ENCODE peak calls at places on chromosome 5, in nine cellular contexts. One of them, this sample, is unnamed. For H3K9me2, the result is how much of the 10 kb centered on the place peaks cover.

GRCh38 chr5:74632947-74633356 is 7.6 kb downstream of the ENC1 start:
- DNase-seq in GM23248: peak
- DNase-seq in PC-3: peak
- DNase-seq in OCI-LY7: no peak
- DNase-seq in Karpas-422: no peak
- DNase-seq in SK-N-SH: no peak
- DNase-seq in PC-9: peak
- DNase-seq in GM23338: no peak
- DNase-seq in HCT116: peak
- DNase-seq in this sample: no peak

GRCh38 chr5:113663879-113664278 is 150.4 kb downstream of the YTHDC2 start:
- DNase-seq in PC-3: peak
- DNase-seq in GM23338: peak
- DNase-seq in SK-N-SH: peak
- DNase-seq in Karpas-422: peak
- DNase-seq in HCT116: peak
- DNase-seq in GM23248: peak
- DNase-seq in PC-9: no peak
- DNase-seq in OCI-LY7: peak
- DNase-seq in this sample: peak

GRCh38 chr5:155700333-155700732 is 626.6 kb upstream of the SGCD start:
- DNase-seq in PC-9: no peak
- DNase-seq in GM23248: peak
- DNase-seq in SK-N-SH: no peak
- DNase-seq in OCI-LY7: peak
- DNase-seq in HCT116: no peak
- DNase-seq in GM23338: peak
- DNase-seq in Karpas-422: peak
- DNase-seq in PC-3: no peak
- DNase-seq in this sample: peak

GRCh38 chr5:178149199-178149932 is 4.3 kb downstream of the NHP2 start:
- DNase-seq in GM23248: peak
- DNase-seq in PC-3: no peak
- DNase-seq in HCT116: no peak
- DNase-seq in SK-N-SH: no peak
- DNase-seq in OCI-LY7: no peak
- DNase-seq in PC-9: no peak
- DNase-seq in GM23338: peak
- DNase-seq in Karpas-422: no peak
- DNase-seq in this sample: no peak

GRCh38 chr5:171830686-171831085 is 45.1 kb downstream of the SMIM23 start:
- DNase-seq in PC-9: no peak
- DNase-seq in Karpas-422: no peak
- DNase-seq in SK-N-SH: no peak
- DNase-seq in HCT116: no peak
- DNase-seq in PC-3: no peak
- DNase-seq in GM23338: no peak
- DNase-seq in OCI-LY7: no peak
- DNase-seq in GM23248: no peak
- DNase-seq in this sample: no peak

GRCh38 chr5:142544946-142545652 is 140.8 kb downstream of the FGF1 start:
- DNase-seq in SK-N-SH: no peak
- DNase-seq in GM23338: no peak
- DNase-seq in PC-9: no peak
- DNase-seq in GM23248: peak
- DNase-seq in PC-3: no peak
- DNase-seq in Karpas-422: no peak
- DNase-seq in HCT116: no peak
- DNase-seq in OCI-LY7: no peak
- DNase-seq in this sample: no peak

GRCh38 chr5:145668714-145669113 is 166.4 kb downstream of the PRELID2 start:
- DNase-seq in GM23248: no peak
- DNase-seq in GM23338: no peak
- DNase-seq in HCT116: no peak
- DNase-seq in OCI-LY7: no peak
- DNase-seq in PC-3: peak
- DNase-seq in PC-9: no peak
- DNase-seq in SK-N-SH: no peak
- DNase-seq in Karpas-422: no peak
- DNase-seq in this sample: no peak

GRCh38 chr5:72067682-72068470 is 39.4 kb upstream of the MAP1B start:
- DNase-seq in Karpas-422: no peak
- DNase-seq in GM23248: peak
- DNase-seq in PC-3: peak
- DNase-seq in PC-9: peak
- DNase-seq in HCT116: peak
- DNase-seq in GM23338: no peak
- DNase-seq in OCI-LY7: no peak
- DNase-seq in SK-N-SH: no peak
- DNase-seq in this sample: no peak

GRCh38 chr5:33313150-33313549 is 127.6 kb upstream of the TARS1 start:
- DNase-seq in PC-9: peak
- DNase-seq in OCI-LY7: no peak
- DNase-seq in GM23338: peak
- DNase-seq in HCT116: peak
- DNase-seq in GM23248: peak
- DNase-seq in PC-3: peak
- DNase-seq in Karpas-422: no peak
- DNase-seq in SK-N-SH: no peak
- DNase-seq in this sample: no peak

GRCh38 chr5:12016149-12016740 is 112.0 kb upstream of the CTNND2 start:
- DNase-seq in GM23338: peak
- DNase-seq in SK-N-SH: no peak
- DNase-seq in PC-9: no peak
- DNase-seq in OCI-LY7: no peak
- DNase-seq in GM23248: no peak
- DNase-seq in PC-3: peak
- DNase-seq in Karpas-422: no peak
- DNase-seq in HCT116: no peak
- DNase-seq in this sample: no peak

GRCh38 chr5:72441861-72442540 is 65.2 kb downstream of the ZNF366 start:
- DNase-seq in PC-3: peak
- DNase-seq in PC-9: peak
- DNase-seq in HCT116: peak
- DNase-seq in GM23248: peak
- DNase-seq in GM23338: no peak
- DNase-seq in OCI-LY7: no peak
- DNase-seq in Karpas-422: no peak
- DNase-seq in SK-N-SH: no peak
- DNase-seq in this sample: no peak

GRCh38 chr5:164300295-164300694 is 794.9 kb downstream of the MAT2B start:
- DNase-seq in GM23248: no peak
- DNase-seq in SK-N-SH: no peak
- DNase-seq in OCI-LY7: no peak
- DNase-seq in PC-9: no peak
- DNase-seq in Karpas-422: no peak
- DNase-seq in GM23338: no peak
- DNase-seq in HCT116: no peak
- DNase-seq in PC-3: no peak
- DNase-seq in this sample: no peak

GRCh38 chr5:164301136-164301535 is 795.7 kb downstream of the MAT2B start:
- DNase-seq in Karpas-422: no peak
- DNase-seq in GM23338: no peak
- DNase-seq in PC-9: no peak
- DNase-seq in GM23248: no peak
- DNase-seq in SK-N-SH: no peak
- DNase-seq in OCI-LY7: no peak
- DNase-seq in HCT116: no peak
- DNase-seq in PC-3: no peak
- DNase-seq in this sample: no peak

GRCh38 chr5:164301708-164302107 is 796.3 kb downstream of the MAT2B start:
- DNase-seq in HCT116: no peak
- DNase-seq in GM23338: no peak
- DNase-seq in PC-3: no peak
- DNase-seq in SK-N-SH: no peak
- DNase-seq in GM23248: no peak
- DNase-seq in Karpas-422: no peak
- DNase-seq in PC-9: no peak
- DNase-seq in OCI-LY7: no peak
- DNase-seq in this sample: peak

GRCh38 chr5:164298165-164298564 is 792.7 kb downstream of the MAT2B start:
- DNase-seq in GM23248: no peak
- DNase-seq in PC-9: no peak
- DNase-seq in GM23338: no peak
- DNase-seq in HCT116: no peak
- DNase-seq in Karpas-422: no peak
- DNase-seq in SK-N-SH: no peak
- DNase-seq in PC-3: no peak
- DNase-seq in OCI-LY7: no peak
- DNase-seq in this sample: no peak

DNA sequence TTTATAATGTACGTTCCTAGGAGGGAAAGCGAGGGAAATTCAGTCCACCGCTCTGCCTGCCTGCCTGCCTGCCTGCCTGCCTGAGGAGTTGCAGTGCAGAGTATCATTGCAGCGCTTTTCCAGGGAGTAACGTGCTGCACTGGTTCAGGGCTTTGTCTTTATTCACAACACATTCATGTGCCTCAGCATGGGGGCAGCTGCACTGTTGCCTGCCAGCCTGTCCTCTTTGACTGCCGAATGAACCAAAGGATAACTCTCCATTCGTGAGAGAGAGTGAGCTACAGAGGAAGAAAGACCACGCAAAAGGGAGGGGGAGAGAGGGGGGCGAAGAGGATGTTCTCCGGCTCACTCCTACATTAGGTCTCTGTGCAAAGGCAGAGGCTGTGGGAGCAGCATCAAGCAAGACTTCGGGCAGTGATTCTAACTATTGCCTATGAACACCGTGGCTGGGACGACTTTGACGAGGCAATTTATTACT is 791.2 kb downstream of the MAT2B start:
- DNase-seq in PC-9: no peak
- DNase-seq in PC-3: no peak
- DNase-seq in Karpas-422: no peak
- DNase-seq in OCI-LY7: no peak
- DNase-seq in GM23248: no peak
- DNase-seq in HCT116: no peak
- DNase-seq in SK-N-SH: no peak
- DNase-seq in GM23338: peak
- DNase-seq in this sample: no peak
- H3K9me2 ChIP-seq in PC-9: under half
- H3K9me2 ChIP-seq in PC-3: under half
- H3K9me2 ChIP-seq in Karpas-422: under half
- H3K9me2 ChIP-seq in OCI-LY7: under half
- H3K9me2 ChIP-seq in GM23248: under half
- H3K9me2 ChIP-seq in HCT116: under half
- H3K9me2 ChIP-seq in SK-N-SH: under half
- H3K9me2 ChIP-seq in GM23338: under half
- H3K9me2 ChIP-seq in this sample: under half

GRCh38 chr5:134161712-134162395 is 14.9 kb downstream of the SKP1 start:
- DNase-seq in OCI-LY7: no peak
- DNase-seq in PC-9: no peak
- DNase-seq in PC-3: no peak
- DNase-seq in Karpas-422: no peak
- DNase-seq in SK-N-SH: no peak
- DNase-seq in GM23338: no peak
- DNase-seq in GM23248: no peak
- DNase-seq in HCT116: no peak
- DNase-seq in this sample: no peak

GRCh38 chr5:134162592-134162991 is 14.2 kb downstream of the SKP1 start:
- DNase-seq in GM23338: no peak
- DNase-seq in HCT116: no peak
- DNase-seq in SK-N-SH: no peak
- DNase-seq in OCI-LY7: no peak
- DNase-seq in GM23248: no peak
- DNase-seq in Karpas-422: no peak
- DNase-seq in PC-3: no peak
- DNase-seq in PC-9: no peak
- DNase-seq in this sample: no peak
- H3K9me2 ChIP-seq in GM23338: under half
- H3K9me2 ChIP-seq in HCT116: under half
- H3K9me2 ChIP-seq in SK-N-SH: under half
- H3K9me2 ChIP-seq in OCI-LY7: under half
- H3K9me2 ChIP-seq in GM23248: under half
- H3K9me2 ChIP-seq in Karpas-422: under half
- H3K9me2 ChIP-seq in PC-3: under half
- H3K9me2 ChIP-seq in PC-9: under half
- H3K9me2 ChIP-seq in this sample: under half

GRCh38 chr5:139946006-139946405 is 97.1 kb downstream of the NRG2 start:
- DNase-seq in GM23338: no peak
- DNase-seq in Karpas-422: no peak
- DNase-seq in OCI-LY7: no peak
- DNase-seq in GM23248: no peak
- DNase-seq in SK-N-SH: no peak
- DNase-seq in HCT116: no peak
- DNase-seq in PC-9: no peak
- DNase-seq in PC-3: no peak
- DNase-seq in this sample: no peak

GRCh38 chr5:139946440-139946839 is 96.7 kb downstream of the NRG2 start:
- DNase-seq in Karpas-422: peak
- DNase-seq in HCT116: no peak
- DNase-seq in OCI-LY7: no peak
- DNase-seq in SK-N-SH: no peak
- DNase-seq in PC-3: no peak
- DNase-seq in PC-9: no peak
- DNase-seq in GM23338: no peak
- DNase-seq in GM23248: no peak
- DNase-seq in this sample: no peak

GRCh38 chr5:139942243-139942642 is 100.9 kb downstream of the NRG2 start:
- DNase-seq in Karpas-422: peak
- DNase-seq in SK-N-SH: no peak
- DNase-seq in HCT116: no peak
- DNase-seq in PC-9: no peak
- DNase-seq in PC-3: no peak
- DNase-seq in OCI-LY7: no peak
- DNase-seq in GM23338: no peak
- DNase-seq in GM23248: no peak
- DNase-seq in this sample: no peak
- H3K9me2 ChIP-seq in Karpas-422: under half
- H3K9me2 ChIP-seq in SK-N-SH: under half
- H3K9me2 ChIP-seq in HCT116: under half
- H3K9me2 ChIP-seq in PC-9: under half
- H3K9me2 ChIP-seq in PC-3: under half
- H3K9me2 ChIP-seq in OCI-LY7: under half
- H3K9me2 ChIP-seq in GM23338: under half
- H3K9me2 ChIP-seq in GM23248: under half
- H3K9me2 ChIP-seq in this sample: under half

DNA sequence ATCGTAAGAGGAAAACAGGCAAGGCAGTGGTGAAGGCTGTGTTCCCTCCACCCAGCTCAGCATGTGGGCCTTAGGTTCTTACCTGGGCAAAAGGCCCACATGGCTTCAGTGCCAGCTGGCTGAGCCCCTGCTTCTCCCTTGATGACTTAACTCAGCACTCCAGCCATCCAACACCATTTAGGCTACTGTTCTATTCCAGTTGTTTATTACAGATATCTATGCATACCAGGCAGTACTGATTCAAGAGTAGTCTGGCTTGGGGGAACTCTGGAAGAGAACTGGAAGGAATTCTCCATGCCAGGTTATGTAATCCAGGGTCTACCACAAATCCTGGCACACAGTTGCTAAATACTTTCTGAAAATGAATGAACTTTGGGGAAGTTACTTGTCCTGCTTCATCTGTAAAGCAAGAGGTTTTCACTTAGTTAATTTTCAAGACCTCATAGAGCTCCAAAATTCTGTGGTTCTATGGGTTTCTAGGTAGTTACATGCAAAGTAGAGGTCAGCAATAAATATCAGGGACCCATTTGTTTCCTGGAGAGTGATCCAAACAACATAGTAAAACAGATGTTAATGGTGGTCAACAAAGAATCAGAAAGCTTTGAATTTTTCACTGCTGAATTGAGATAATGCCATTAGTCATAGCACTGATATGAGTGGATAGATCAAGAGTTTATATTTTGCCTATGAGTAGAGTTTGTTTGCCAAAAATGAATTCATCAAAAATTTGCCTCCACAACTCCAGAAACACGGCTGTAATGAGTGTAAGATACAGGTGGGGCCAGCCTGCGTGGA is 88.2 kb upstream of the OSMR start:
- DNase-seq in Karpas-422: no peak
- DNase-seq in PC-3: no peak
- DNase-seq in HCT116: no peak
- DNase-seq in SK-N-SH: no peak
- DNase-seq in GM23338: no peak
- DNase-seq in OCI-LY7: no peak
- DNase-seq in PC-9: no peak
- DNase-seq in GM23248: no peak
- DNase-seq in this sample: no peak
- H3K9me2 ChIP-seq in Karpas-422: under half
- H3K9me2 ChIP-seq in PC-3: under half
- H3K9me2 ChIP-seq in HCT116: under half
- H3K9me2 ChIP-seq in SK-N-SH: under half
- H3K9me2 ChIP-seq in GM23338: under half
- H3K9me2 ChIP-seq in OCI-LY7: under half
- H3K9me2 ChIP-seq in PC-9: under half
- H3K9me2 ChIP-seq in GM23248: under half
- H3K9me2 ChIP-seq in this sample: under half